ENCODE peak calls at places on chromosomes 4 and X, in eight cellular contexts. D, V, M, R, J, S, E and Y are unnamed samples.

GRCh38 chr4:87057835-87058234 is 123.0 kb downstream of the AFF1 start:
- DNase-seq in D (no peak), V (no peak), M (peak), R (no peak), J (no peak), S (no peak), E (peak), Y (no peak)

GRCh38 chrX:39900788-39901170 is 197.0 kb downstream of the BCOR start:
- DNase-seq in D (no peak), V (no peak), M (no peak), R (no peak), J (no peak), S (no peak), E (no peak), Y (no peak)

GRCh38 chrX:108018659-108019381 is 26.0 kb upstream of the VSIG1 start:
- DNase-seq in D (no peak), V (peak), M (no peak), R (no peak), J (no peak), S (no peak), E (no peak), Y (no peak)

GRCh38 chr4:41132055-41132683 is 82.2 kb downstream of the APBB2 start:
- DNase-seq in D (no peak), V (no peak), M (no peak), R (no peak), J (no peak), S (no peak), E (no peak), Y (no peak)

GRCh38 chr4:145012841-145013240 is 85.2 kb downstream of the ANAPC10 start:
- DNase-seq in D (no peak), V (no peak), M (peak), R (peak), J (no peak), S (no peak), E (no peak), Y (no peak)

GRCh38 chr4:48262484-48262883 is 7.2 kb downstream of the TEC start:
- DNase-seq in D (no peak), V (no peak), M (no peak), R (no peak), J (no peak), S (no peak), E (no peak), Y (no peak)

GRCh38 chrX:120309873-120310730 is 1.2 kb downstream of the TMEM255A start:
- DNase-seq in D (no peak), V (no peak), M (no peak), R (no peak), J (no peak), S (no peak), E (no peak), Y (peak)

GRCh38 chr4:7375427-7375826 is 59.3 kb downstream of the PSAPL1 start:
- DNase-seq in D (no peak), V (no peak), M (no peak), R (no peak), J (no peak), S (no peak), E (no peak), Y (no peak)

GRCh38 chr4:181161669-181162068 is 1081.5 kb upstream of the TENM3 start:
- DNase-seq in D (no peak), V (no peak), M (peak), R (no peak), J (no peak), S (no peak), E (no peak), Y (no peak)

GRCh38 chrX:307261-308111 is 11.1 kb downstream of the GTPBP6 start:
- DNase-seq in D (no peak), V (no peak), M (no peak), R (no peak), J (no peak), S (no peak), E (no peak), Y (no peak)

GRCh38 chrX:39822133-39822748 is 275.5 kb downstream of the BCOR start:
- DNase-seq in D (no peak), V (no peak), M (no peak), R (no peak), J (no peak), S (no peak), E (no peak), Y (no peak)

GRCh38 chr4:6464842-6465588 is 7.4 kb downstream of the PPP2R2C start:
- DNase-seq in D (no peak), V (no peak), M (no peak), R (no peak), J (no peak), S (no peak), E (no peak), Y (no peak)

GRCh38 chr4:56618734-56619133 is 62.4 kb downstream of the HOPX start:
- DNase-seq in D (no peak), V (no peak), M (no peak), R (no peak), J (no peak), S (no peak), E (no peak), Y (no peak)

GRCh38 chr4:54384563-54384962 is 155.5 kb downstream of the PDGFRA start:
- DNase-seq in D (no peak), V (no peak), M (peak), R (peak), J (peak), S (peak), E (no peak), Y (no peak)